ENCODE peak calls at places on chromosomes 6 and 20, in six cellular contexts. R is A549, I is tibial nerve, V is GM12878, M is suprapubic skin, E is sigmoid colon. T is an unnamed sample.

GRCh38 chr20:53411129-53411528 is 182.5 kb downstream of the ZNF217 start:
- DNase-seq in R (no peak), I (no peak), V (no peak), M (no peak), E (no peak), T (no peak)

GRCh38 chr20:46108435-46108841 is 9.7 kb upstream of the CD40 start:
- DNase-seq in R (no peak), I (no peak), V (peak; percentile 93), M (no peak), E (no peak), T (no peak)

GRCh38 chr6:49054311-49054710 is 408.7 kb downstream of the MMUT start:
- DNase-seq in R (no peak), I (no peak), V (no peak), M (no peak), E (no peak), T (no peak)

GRCh38 chr6:41477572-41477971 is 68.6 kb upstream of the FOXP4 start:
- DNase-seq in R (no peak), I (no peak), V (no peak), M (no peak), E (no peak), T (no peak)

GRCh38 chr6:147382945-147383554 is 125.4 kb upstream of the SAMD5 start:
- DNase-seq in R (peak; percentile 5), I (no peak), V (no peak), M (no peak), E (no peak), T (no peak)

GRCh38 chr6:140812636-140813035 is 1320.1 kb upstream of the GJE1 start:
- DNase-seq in R (no peak), I (no peak), V (no peak), M (no peak), E (no peak), T (no peak)

GRCh38 chr6:137353842-137354397 is 134.7 kb upstream of the IFNGR1 start:
- DNase-seq in R (no peak), I (no peak), V (no peak), M (no peak), E (no peak), T (no peak)

GRCh38 chr20:33359399-33360261 is 41.7 kb downstream of the CDK5RAP1 start:
- DNase-seq in R (no peak), I (no peak), V (no peak), M (no peak), E (no peak), T (no peak)

GRCh38 chr20:24892522-24892921 is 56.5 kb upstream of the CST7 start:
- DNase-seq in R (no peak), I (no peak), V (no peak), M (no peak), E (peak; percentile 63), T (no peak)

GRCh38 chr6:100657678-100658330 is 193.1 kb upstream of the SIM1 start:
- DNase-seq in R (no peak), I (no peak), V (no peak), M (no peak), E (no peak), T (no peak)

GRCh38 chr6:39999006-39999867 is 65.0 kb upstream of the MOCS1 start:
- DNase-seq in R (no peak), I (no peak), V (no peak), M (no peak), E (no peak), T (no peak)

GRCh38 chr6:83536034-83536646 is 23.8 kb downstream of the PRSS35 start:
- DNase-seq in R (peak; percentile 11), I (peak; percentile 59), V (peak; percentile 8), M (no peak), E (no peak), T (peak; percentile 51)

GRCh38 chr6:105824732-105825131 is 261.4 kb upstream of the PRDM1 start:
- DNase-seq in R (no peak), I (no peak), V (no peak), M (no peak), E (no peak), T (no peak)

GRCh38 chr6:52577022-52577777 is at the start of gene TRAM2:
- DNase-seq in R (peak; percentile 40), I (peak; percentile 68), V (no peak), M (peak; percentile 87), E (peak; percentile 92), T (peak; percentile 89)
- TF ChIP-seq EP300 in R (no peak), I (no peak), V (no peak), M (no peak), E (no peak), T (no peak)

GRCh38 chr6:170552765-170553685 is at the start of gene PSMB1:
- DNase-seq in R (peak; percentile 59), I (peak; percentile 93), V (peak; percentile 60), M (peak; percentile 97), E (peak; percentile 97), T (peak; percentile 94)

GRCh38 chr6:170555305-170555704 is 1.1 kb downstream of the TBP start:
- DNase-seq in R (no peak), I (no peak), V (no peak), M (no peak), E (no peak), T (no peak)

GRCh38 chr6:170554888-170555137 is 644 bp downstream of the TBP start:
- DNase-seq in R (no peak), I (no peak), V (no peak), M (no peak), E (no peak), T (no peak)

GRCh38 chr6:170553686-170554085 is 483 bp upstream of the TBP start:
- DNase-seq in R (no peak), I (peak; percentile 51), V (no peak), M (no peak), E (no peak), T (no peak)

GRCh38 chr6:170554086-170554887 is at the start of gene TBP:
- DNase-seq in R (peak; percentile 75), I (peak; percentile 97), V (peak; percentile 91), M (peak; percentile 99), E (peak; percentile 99), T (peak; percentile 99)
- TF ChIP-seq POLR2A in R (peak; percentile 47), I (no peak), V (peak; percentile 81), M (peak; percentile 51), E (no peak), T (peak; percentile 73)

DNA sequence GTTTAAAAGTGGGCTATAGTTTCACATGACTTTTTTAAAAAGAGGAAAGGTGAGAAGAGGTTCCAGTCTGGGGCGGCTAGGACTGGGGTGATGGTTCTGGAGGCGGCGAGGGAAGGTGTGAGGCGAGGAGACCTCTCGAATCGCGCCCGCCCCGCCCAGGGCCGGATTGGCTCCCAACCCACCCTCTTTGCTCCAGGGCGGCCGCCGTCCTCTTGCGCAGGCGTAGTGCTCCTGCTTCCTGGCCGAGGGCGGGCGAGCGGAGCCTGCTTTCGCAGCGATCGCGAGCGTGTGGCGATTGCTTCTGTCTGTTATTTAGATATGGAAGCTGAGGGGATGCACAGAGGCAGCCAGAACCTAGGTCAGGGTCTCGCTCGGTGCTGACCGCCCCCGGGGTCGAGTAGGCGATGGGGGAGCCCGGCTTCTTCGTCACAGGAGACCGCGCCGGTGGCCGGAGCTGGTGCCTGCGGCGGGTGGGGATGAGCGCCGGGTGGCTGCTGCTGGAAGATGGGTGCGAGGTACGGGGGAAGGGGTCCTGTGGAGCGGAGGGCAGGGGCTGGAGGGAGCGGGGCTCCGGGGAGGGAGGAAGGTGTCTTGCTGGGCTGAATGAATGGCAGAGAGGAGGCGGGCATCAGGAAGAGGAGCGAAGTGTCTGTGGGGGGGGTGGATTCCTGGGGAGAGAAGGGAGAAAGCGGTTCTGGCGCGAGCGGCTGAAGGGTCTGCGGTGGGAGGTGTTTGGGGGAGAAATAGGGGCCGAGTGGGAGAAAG is at the start of gene RNF8:
- DNase-seq in R (peak; percentile 90), I (peak; percentile 80), V (peak; percentile 64), M (peak; percentile 91), E (peak; percentile 94), T (peak; percentile 94)
- H3K27ac ChIP-seq in R (peak within 1 kb of the TSS; percentile 82), I (peak within 1 kb of the TSS; percentile 66), V (peak within 1 kb of the TSS; percentile 51), M (peak within 1 kb of the TSS; percentile 16), E (peak within 1 kb of the TSS; percentile 79), T (peak within 1 kb of the TSS; percentile 78)

DNA sequence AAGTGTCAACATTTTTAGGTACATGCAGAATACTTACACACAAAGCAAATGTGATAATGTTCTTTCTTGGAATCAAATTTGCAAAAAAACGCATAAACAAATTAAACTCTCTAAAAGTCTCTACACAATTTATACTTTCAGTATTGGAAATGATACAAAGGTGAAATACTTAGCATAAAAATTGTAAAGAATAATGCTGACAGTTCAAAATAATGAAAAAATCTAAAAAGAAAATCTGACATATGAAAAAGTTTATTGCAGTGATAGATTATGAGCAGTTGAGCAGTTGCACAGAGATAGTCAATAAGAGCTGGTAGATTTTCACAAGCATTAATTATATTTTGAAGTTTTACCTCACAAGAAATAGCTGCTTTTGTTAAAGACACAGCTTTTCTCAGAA is 1176.4 kb upstream of the EYS start:
- DNase-seq in R (no peak), I (no peak), V (no peak), M (no peak), E (no peak), T (no peak)
- TF ChIP-seq EP300 in R (no peak), I (no peak), V (no peak), M (no peak), E (no peak), T (no peak)

GRCh38 chr6:31661867-31662723 is 1.5 kb upstream of the C6orf47 start:
- DNase-seq in R (no peak), I (no peak), V (no peak), M (no peak), E (no peak), T (no peak)
- TF ChIP-seq POLR2A in R (no peak), I (no peak), V (no peak), M (no peak), E (no peak), T (no peak)

DNA sequence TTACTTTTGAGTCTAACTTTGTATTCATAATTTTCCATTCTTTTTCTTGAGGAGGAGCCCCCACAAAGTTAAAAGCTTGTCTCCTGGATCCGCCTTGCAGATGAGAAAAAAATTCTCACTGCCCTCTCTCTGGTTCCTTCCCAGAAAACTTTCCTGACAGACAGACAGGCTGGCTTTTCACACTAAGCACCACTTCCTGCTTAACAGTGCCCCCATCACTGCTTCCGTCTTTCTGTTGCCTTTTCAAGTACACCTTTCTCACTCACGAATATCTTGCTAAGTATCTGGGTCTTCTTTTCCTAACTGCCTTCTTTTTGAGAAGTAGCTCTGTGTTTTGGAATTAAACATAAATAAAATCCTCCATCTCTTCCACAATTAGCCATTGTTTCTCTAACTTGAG is 19.8 kb upstream of the LMBRD1 start:
- DNase-seq in R (no peak), I (no peak), V (no peak), M (no peak), E (no peak), T (no peak)
- H3K27ac ChIP-seq in R (no peak overlapping the region), I (no peak overlapping the region), V (peak overlapping the region; percentile 82), M (no peak overlapping the region), E (no peak overlapping the region), T (no peak overlapping the region)

GRCh38 chr6:20417819-20418218 is 16.1 kb downstream of the E2F3 start:
- DNase-seq in R (no peak), I (no peak), V (no peak), M (no peak), E (no peak), T (no peak)
- TF ChIP-seq EP300 in R (no peak), I (no peak), V (no peak), M (no peak), E (no peak), T (no peak)